ENCODE peak calls at places on chromosomes 6 and 20, in six cellular contexts. O is RWPE2, F is AG09319, B is brain microvascular endothelial cell, I is glutamatergic neuron, V is H1. E is an unnamed sample.

GRCh38 chr20:35991142-35991771 is 22.9 kb downstream of the CNBD2 start:
- DNase-seq in O (no peak), F (no peak), B (peak), I (peak), V (no peak), E (no peak)

GRCh38 chr20:18103497-18103896 is 34.2 kb upstream of the KAT14 start:
- DNase-seq in O (no peak), F (no peak), B (no peak), I (no peak), V (no peak), E (no peak)

GRCh38 chr6:8546496-8546895 is 111.2 kb upstream of the SLC35B3 start:
- DNase-seq in O (no peak), F (no peak), B (no peak), I (no peak), V (no peak), E (no peak)

GRCh38 chr6:42190784-42191183 is 4.0 kb downstream of the GUCA1B start:
- DNase-seq in O (no peak), F (peak), B (peak), I (no peak), V (no peak), E (no peak)

GRCh38 chr6:30322527-30323501 is 3.9 kb upstream of the TRIM39 start:
- DNase-seq in O (no peak), F (no peak), B (peak), I (no peak), V (no peak), E (no peak)

GRCh38 chr6:35491558-35492541 is 5.0 kb downstream of the TEAD3 start:
- DNase-seq in O (peak), F (no peak), B (no peak), I (peak), V (no peak), E (peak)

GRCh38 chr20:17971571-17972013 is 2.8 kb downstream of the MGME1 start:
- DNase-seq in O (no peak), F (no peak), B (peak), I (no peak), V (no peak), E (no peak)

GRCh38 chr6:89976141-89977020 is 82.1 kb downstream of the GJA10 start:
- DNase-seq in O (no peak), F (no peak), B (no peak), I (no peak), V (no peak), E (no peak)

GRCh38 chr20:48025061-48025515 is 239.8 kb upstream of the SULF2 start:
- DNase-seq in O (peak), F (peak), B (peak), I (peak), V (peak), E (no peak)

GRCh38 chr6:16206595-16207037 is 31.8 kb upstream of the GMPR start:
- DNase-seq in O (no peak), F (peak), B (peak), I (peak), V (peak), E (no peak)

GRCh38 chr6:2957696-2958330 is 13.6 kb downstream of the SERPINB6 start:
- DNase-seq in O (no peak), F (no peak), B (no peak), I (no peak), V (no peak), E (no peak)

GRCh38 chr6:127198549-127198948 is 68.1 kb upstream of the RNF146 start:
- DNase-seq in O (no peak), F (no peak), B (no peak), I (no peak), V (no peak), E (no peak)

GRCh38 chr20:50580016-50580747 is 70.0 kb downstream of the PTPN1 start:
- DNase-seq in O (peak), F (no peak), B (no peak), I (peak), V (peak), E (no peak)

DNA sequence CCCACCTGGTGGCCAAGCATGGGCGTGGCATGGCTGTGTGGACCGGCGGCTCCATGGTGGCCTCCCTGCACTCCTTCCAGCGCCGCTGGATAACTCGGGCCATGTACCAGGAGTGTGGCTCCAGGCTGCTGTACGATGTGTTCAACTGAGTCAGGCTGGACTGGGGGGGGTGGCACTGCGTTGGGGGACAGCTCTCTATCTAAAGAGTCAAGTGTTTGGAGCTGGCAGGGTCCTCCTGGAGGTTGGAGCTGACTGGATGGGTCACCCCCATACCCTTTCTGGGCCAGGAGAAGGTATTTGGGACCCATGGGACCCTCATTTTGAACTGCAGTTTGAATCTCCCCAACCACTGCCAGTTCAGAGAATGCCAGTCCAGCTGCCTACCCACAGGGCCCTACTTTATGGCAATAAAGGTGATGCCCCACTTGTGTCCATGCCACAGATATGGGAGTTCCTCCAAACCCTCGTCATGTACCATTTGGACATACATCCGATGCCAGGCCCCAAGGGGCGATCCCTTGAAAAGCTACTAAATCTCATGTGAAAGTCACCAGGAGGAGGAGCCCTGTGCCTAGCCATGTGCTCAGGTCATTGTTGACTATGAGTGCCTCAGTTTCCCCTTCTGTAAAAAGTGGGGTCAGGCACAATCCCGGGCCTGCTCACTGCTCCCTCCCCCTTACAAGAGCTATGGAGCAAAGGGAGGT is 1.5 kb downstream of the ACTL10 start:
- DNase-seq in O (peak), F (no peak), B (no peak), I (peak), V (peak), E (no peak)
- TF ChIP-seq CTCF in O (peak), F (peak), B (peak), I (no peak), V (peak), E (peak)

GRCh38 chr6:13384966-13385365 is 56.6 kb upstream of the TBC1D7 start:
- DNase-seq in O (no peak), F (no peak), B (no peak), I (no peak), V (no peak), E (no peak)
- TF ChIP-seq CTCF in O (no peak), F (no peak), B (no peak), I (no peak), V (no peak), E (no peak)

DNA sequence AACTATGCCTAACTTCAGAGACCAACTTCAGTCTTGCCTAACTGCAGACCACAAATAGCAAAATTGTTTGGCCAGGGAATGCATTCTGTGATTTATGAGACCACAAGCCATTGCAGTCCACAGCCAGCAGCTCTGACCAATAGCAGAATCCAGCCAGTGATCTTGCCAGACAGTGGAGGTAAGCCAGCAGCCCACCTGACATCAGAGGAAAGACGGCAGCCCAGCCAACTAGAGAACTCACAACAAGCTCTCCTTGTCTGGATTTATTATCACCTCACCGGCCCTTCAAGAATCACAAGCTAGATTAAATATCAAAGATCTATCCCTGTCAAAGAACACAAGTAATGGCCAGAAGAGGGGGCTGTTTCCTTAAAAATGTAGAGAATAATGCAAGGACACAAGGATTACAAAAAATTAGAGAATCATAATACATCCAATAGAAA is 66.5 kb upstream of the SLC35F1 start:
- DNase-seq in O (no peak), F (no peak), B (peak), I (no peak), V (no peak), E (no peak)
- TF ChIP-seq CTCF in O (peak), F (no peak), B (peak), I (peak), V (no peak), E (peak)

GRCh38 chr20:63233924-63234323 is 1.8 kb upstream of the BIRC7 start:
- DNase-seq in O (no peak), F (no peak), B (no peak), I (no peak), V (no peak), E (no peak)

GRCh38 chr20:63236116-63236837 is 572 bp downstream of the BIRC7 start:
- DNase-seq in O (no peak), F (no peak), B (no peak), I (no peak), V (no peak), E (no peak)

GRCh38 chr20:63235399-63235983 is at the start of gene BIRC7:
- DNase-seq in O (no peak), F (no peak), B (no peak), I (peak), V (no peak), E (no peak)

GRCh38 chr20:63233061-63233344 is 2.7 kb upstream of the BIRC7 start:
- DNase-seq in O (no peak), F (no peak), B (no peak), I (no peak), V (no peak), E (no peak)

DNA sequence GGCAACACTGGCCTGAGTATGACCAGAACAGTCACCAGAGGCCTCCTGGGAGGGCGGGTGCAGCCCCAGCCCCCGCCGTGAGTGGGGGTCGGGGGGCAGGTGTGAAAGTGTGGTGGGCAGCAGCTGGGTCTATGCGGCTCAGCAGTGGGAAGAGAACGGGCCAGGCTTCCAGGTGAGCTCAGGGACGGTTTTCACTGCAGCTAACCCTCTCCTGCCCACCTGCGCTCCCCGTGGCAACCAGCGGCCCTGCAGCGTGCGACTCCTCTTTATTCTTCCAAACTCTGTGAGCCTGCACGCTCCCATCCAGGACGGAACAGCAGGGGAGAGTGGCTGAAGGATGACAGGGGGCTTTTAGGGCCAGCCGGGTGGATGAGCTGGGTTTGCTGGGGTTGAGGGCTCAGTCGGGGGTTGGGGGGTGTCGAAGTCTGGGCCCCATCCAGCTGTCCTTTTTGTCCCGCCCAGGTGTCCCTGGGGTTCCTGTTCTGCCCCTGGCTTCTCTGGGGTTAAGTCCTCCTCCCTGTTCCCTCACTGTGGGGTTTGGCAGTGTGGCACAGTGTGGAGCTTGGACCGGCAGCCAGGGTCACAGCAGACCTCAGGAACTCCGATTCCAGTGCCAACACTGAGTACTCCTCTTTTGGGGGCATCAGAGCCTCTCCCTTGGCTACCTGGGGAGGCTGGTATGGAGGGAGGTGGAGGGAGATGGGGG is 859 bp upstream of the BIRC7 start:
- DNase-seq in O (no peak), F (no peak), B (no peak), I (peak), V (peak), E (no peak)
- TF ChIP-seq CTCF in O (peak), F (peak), B (peak), I (peak), V (peak), E (peak)

GRCh38 chr20:46559685-46560440 is 9.4 kb upstream of the OCSTAMP start:
- DNase-seq in O (no peak), F (no peak), B (no peak), I (no peak), V (no peak), E (no peak)
- TF ChIP-seq CTCF in O (peak), F (no peak), B (no peak), I (no peak), V (no peak), E (peak)

GRCh38 chr20:44885392-44886275 is at the start of gene YWHAB:
- DNase-seq in O (peak), F (peak), B (peak), I (peak), V (peak), E (peak)

GRCh38 chr20:44886276-44886671 is 769 bp downstream of the YWHAB start:
- DNase-seq in O (no peak), F (no peak), B (no peak), I (no peak), V (no peak), E (no peak)

GRCh38 chr20:44886828-44887227 is 1.3 kb downstream of the YWHAB start:
- DNase-seq in O (no peak), F (no peak), B (no peak), I (no peak), V (no peak), E (no peak)

GRCh38 chr20:44887466-44887865 is 2.0 kb downstream of the YWHAB start:
- DNase-seq in O (no peak), F (no peak), B (no peak), I (no peak), V (no peak), E (no peak)

DNA sequence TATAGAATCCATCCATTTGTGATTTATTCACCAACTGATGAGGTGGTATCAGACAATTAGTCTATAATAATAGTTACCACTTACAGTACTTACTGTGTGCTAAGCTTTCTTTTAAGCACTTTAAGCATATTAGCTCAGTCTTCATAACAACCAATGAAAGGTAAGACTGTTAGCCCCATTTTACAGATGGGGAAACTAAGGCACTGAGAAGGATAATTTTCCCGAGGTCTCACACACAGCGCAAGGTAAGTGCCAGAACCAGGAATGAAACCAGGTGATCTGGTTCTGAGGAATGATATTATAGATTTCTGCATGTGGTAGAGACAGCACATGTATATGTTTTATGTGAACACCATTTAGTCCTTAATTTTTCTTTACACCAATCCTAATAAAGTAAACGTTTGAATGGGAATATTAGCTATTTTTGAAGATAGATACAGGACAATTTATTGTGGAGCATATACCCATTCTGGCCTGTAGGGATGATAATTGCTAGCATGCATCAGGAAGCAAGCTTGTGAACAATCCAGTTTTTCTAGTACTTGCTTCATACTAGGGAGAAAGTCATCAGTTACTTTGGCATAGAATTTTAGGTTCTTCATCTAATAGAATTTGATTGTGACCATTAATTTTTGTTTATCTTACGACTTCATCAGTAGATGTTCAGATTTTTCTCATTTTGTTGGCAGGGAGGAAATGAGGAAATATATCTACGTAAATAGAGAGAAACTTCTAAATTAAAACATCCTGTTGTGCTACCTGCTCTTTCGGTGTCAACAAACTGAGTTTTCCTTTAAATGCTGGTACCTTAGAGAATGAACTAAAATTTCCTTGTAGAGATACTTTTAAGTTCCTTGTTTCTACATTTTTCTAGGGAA is 3.0 kb downstream of the YWHAB start:
- DNase-seq in O (no peak), F (no peak), B (no peak), I (no peak), V (no peak), E (no peak)
- TF ChIP-seq CTCF in O (peak), F (no peak), B (peak), I (peak), V (no peak), E (peak)

E was measured in chondrocyte.